ENCODE peak calls at places on chromosomes 1 and 21, in ten cellular contexts. D, I, S, R, Y, G, W, E, T and M are unnamed samples.

GRCh38 chr1:177857285-177857684 is 112.6 kb downstream of the SEC16B start:
- DNase-seq in D (no peak), I (no peak), S (no peak), R (no peak), Y (no peak), G (no peak), W (no peak), E (no peak), T (no peak), M (no peak)

GRCh38 chr1:60571811-60572210 is 498.2 kb upstream of the C1orf87 start:
- DNase-seq in D (no peak), I (no peak), S (no peak), R (no peak), Y (no peak), G (no peak), W (peak), E (peak), T (peak), M (no peak)

GRCh38 chr1:16163882-16164820 is 8.3 kb upstream of the EPHA2 start:
- DNase-seq in D (no peak), I (no peak), S (no peak), R (no peak), Y (no peak), G (peak), W (peak), E (peak), T (peak), M (no peak)

GRCh38 chr21:16407403-16408279 is 677.9 kb downstream of the USP25 start:
- DNase-seq in D (no peak), I (no peak), S (no peak), R (no peak), Y (no peak), G (no peak), W (peak), E (no peak), T (peak), M (no peak)

GRCh38 chr1:23619299-23620188 is 60.2 kb upstream of the ID3 start:
- DNase-seq in D (peak), I (peak), S (peak), R (no peak), Y (peak), G (no peak), W (peak), E (no peak), T (no peak), M (peak)

GRCh38 chr1:52677407-52677806 is 20.7 kb downstream of the COA7 start:
- DNase-seq in D (no peak), I (no peak), S (no peak), R (no peak), Y (no peak), G (no peak), W (no peak), E (no peak), T (no peak), M (no peak)

GRCh38 chr1:211118407-211119102 is 15.4 kb downstream of the KCNH1 start:
- DNase-seq in D (no peak), I (no peak), S (no peak), R (no peak), Y (no peak), G (no peak), W (peak), E (no peak), T (peak), M (no peak)

GRCh38 chr1:11324562-11324961 is 51.6 kb downstream of the UBIAD1 start:
- DNase-seq in D (no peak), I (no peak), S (no peak), R (no peak), Y (no peak), G (no peak), W (no peak), E (no peak), T (no peak), M (no peak)

GRCh38 chr1:1431845-1432565 is 3.5 kb upstream of the VWA1 start:
- DNase-seq in D (peak), I (peak), S (no peak), R (no peak), Y (no peak), G (no peak), W (no peak), E (no peak), T (no peak), M (no peak)

GRCh38 chr1:206690516-206690915 is 5.8 kb downstream of the MAPKAPK2 start:
- DNase-seq in D (no peak), I (no peak), S (no peak), R (no peak), Y (no peak), G (no peak), W (no peak), E (no peak), T (no peak), M (no peak)

GRCh38 chr1:39103321-39104157 is 77.4 kb downstream of the NDUFS5 start:
- DNase-seq in D (no peak), I (no peak), S (no peak), R (no peak), Y (peak), G (no peak), W (peak), E (no peak), T (peak), M (no peak)

GRCh38 chr1:80893140-80893539 is 907.6 kb upstream of the ADGRL2 start:
- DNase-seq in D (no peak), I (no peak), S (no peak), R (no peak), Y (no peak), G (no peak), W (no peak), E (no peak), T (no peak), M (no peak)

GRCh38 chr1:42125552-42125951 is 27.7 kb upstream of the GUCA2B start:
- DNase-seq in D (no peak), I (no peak), S (no peak), R (no peak), Y (no peak), G (no peak), W (no peak), E (no peak), T (no peak), M (no peak)